ENCODE peak calls at places on chromosomes 13 and 19, in seven cellular contexts. F is pons, D is cardiac fibroblast, C is AG04450, U is islet precursor cell, R is vagina, J is anterior cingulate cortex. X is an unnamed sample.

GRCh38 chr19:13964776-13965175 is 12.5 kb downstream of the DCAF15 start:
- DNase-seq in F (no peak), D (no peak), C (no peak), U (no peak), R (no peak), J (no peak), X (no peak)

GRCh38 chr13:112366907-112367646 is 9.1 kb upstream of the SPACA7 start:
- DNase-seq in F (no peak), D (no peak), C (no peak), U (peak), R (no peak), J (no peak), X (no peak)

GRCh38 chr19:11416346-11417052 is 2.6 kb downstream of the RGL3 start:
- DNase-seq in F (no peak), D (no peak), C (no peak), U (no peak), R (no peak), J (no peak), X (no peak)

GRCh38 chr19:53085496-53085895 is 17.7 kb downstream of the ZNF160 start:
- DNase-seq in F (no peak), D (no peak), C (no peak), U (no peak), R (no peak), J (no peak), X (no peak)

GRCh38 chr19:45496349-45496953 is 396 bp downstream of the RTN2 start:
- DNase-seq in F (no peak), D (no peak), C (no peak), U (peak), R (no peak), J (no peak), X (peak)

GRCh38 chr13:40438999-40439797 is 227.2 kb downstream of the FOXO1 start:
- DNase-seq in F (peak), D (peak), C (no peak), U (peak), R (no peak), J (no peak), X (no peak)

GRCh38 chr13:43285891-43286602 is 262.7 kb downstream of the DNAJC15 start:
- DNase-seq in F (peak), D (peak), C (no peak), U (no peak), R (no peak), J (no peak), X (no peak)

GRCh38 chr13:74450976-74451375 is 316.8 kb upstream of the KLF12 start:
- DNase-seq in F (no peak), D (peak), C (no peak), U (no peak), R (no peak), J (no peak), X (no peak)

GRCh38 chr13:49806126-49806536 is 13.6 kb upstream of the KPNA3 start:
- DNase-seq in F (no peak), D (peak), C (no peak), U (no peak), R (no peak), J (no peak), X (no peak)

GRCh38 chr13:111632906-111633305 is 312.5 kb downstream of the TEX29 start:
- DNase-seq in F (no peak), D (no peak), C (no peak), U (peak), R (no peak), J (no peak), X (no peak)

GRCh38 chr13:97003071-97003470 is 8.8 kb upstream of the OXGR1 start:
- DNase-seq in F (no peak), D (peak), C (no peak), U (no peak), R (no peak), J (no peak), X (no peak)

GRCh38 chr13:23551213-23552008 is 18.8 kb upstream of the TNFRSF19 start:
- DNase-seq in F (no peak), D (no peak), C (no peak), U (no peak), R (no peak), J (no peak), X (peak)

GRCh38 chr13:51935326-51936171 is 73.8 kb downstream of the CCDC70 start:
- DNase-seq in F (no peak), D (peak), C (no peak), U (peak), R (no peak), J (no peak), X (peak)

GRCh38 chr19:38229585-38230073 is 5.6 kb upstream of the DPF1 start:
- DNase-seq in F (peak), D (peak), C (peak), U (peak), R (no peak), J (peak), X (peak)

GRCh38 chr19:54551293-54551692 is 22.3 kb upstream of the LILRA2 start:
- DNase-seq in F (no peak), D (no peak), C (no peak), U (no peak), R (no peak), J (no peak), X (no peak)

GRCh38 chr13:113860579-113861432 is 3.1 kb downstream of the GAS6 start:
- DNase-seq in F (no peak), D (no peak), C (no peak), U (peak), R (no peak), J (no peak), X (no peak)

GRCh38 chr19:16896098-16896912 is 7.5 kb downstream of the F2RL3 start:
- DNase-seq in F (no peak), D (no peak), C (no peak), U (peak), R (no peak), J (no peak), X (peak)

GRCh38 chr13:114099191-114099590 is 33.2 kb downstream of the RASA3 start:
- DNase-seq in F (no peak), D (peak), C (peak), U (peak), R (no peak), J (no peak), X (no peak)

X was measured in neuronal stem cell.